ENCODE peak calls at places on chromosomes 3 and 15, in ten cellular contexts. D is amniotic stem cell; Q is fibroblast of pulmonary artery; V is endothelial cell; X is activated naive CD8-positive, alpha-beta T cell treated with anti-CD3 and anti-CD28 coated beads, Interleukin-2, amount 50 U/mL, for 24 hours; I is T-helper 17 cell; N is fibroblast of villous mesenchyme; O is AG09319; C is occipital lobe; T is neural crest cell. P is an unnamed sample.

GRCh38 chr3:21435871-21436270 is 315.1 kb downstream of the ZNF385D start:
- DNase-seq in D (peak), Q (peak), V (no peak), X (no peak), I (no peak), N (peak), O (peak), C (no peak), T (no peak), P (peak)

GRCh38 chr3:151926956-151927355 is 53.5 kb downstream of the SUCNR1 start:
- DNase-seq in D (peak), Q (no peak), V (no peak), X (no peak), I (no peak), N (peak), O (no peak), C (no peak), T (no peak), P (peak)

GRCh38 chr15:62940755-62941361 is 101.7 kb upstream of the TPM1 start:
- DNase-seq in D (peak), Q (peak), V (no peak), X (no peak), I (no peak), N (peak), O (peak), C (peak), T (no peak), P (peak)

GRCh38 chr3:30333143-30333542 is 273.3 kb upstream of the TGFBR2 start:
- DNase-seq in D (no peak), Q (no peak), V (no peak), X (no peak), I (no peak), N (no peak), O (no peak), C (no peak), T (no peak), P (no peak)

GRCh38 chr15:74752486-74753395 is 4.1 kb downstream of the CYP1A2 start:
- DNase-seq in D (peak), Q (peak), V (no peak), X (no peak), I (no peak), N (no peak), O (no peak), C (no peak), T (no peak), P (peak)

GRCh38 chr3:50237133-50237651 is 1.2 kb downstream of the GNAI2 start:
- DNase-seq in D (no peak), Q (peak), V (no peak), X (peak), I (no peak), N (peak), O (no peak), C (no peak), T (no peak), P (peak)

GRCh38 chr3:25884981-25885380 is 95.1 kb downstream of the OXSM start:
- DNase-seq in D (no peak), Q (no peak), V (no peak), X (no peak), I (no peak), N (no peak), O (no peak), C (no peak), T (no peak), P (no peak)

GRCh38 chr3:23807161-23808015 is 1.6 kb downstream of the UBE2E1 start:
- DNase-seq in D (no peak), Q (peak), V (no peak), X (no peak), I (no peak), N (peak), O (peak), C (no peak), T (no peak), P (peak)

GRCh38 chr3:52088445-52089367 is 32.3 kb upstream of the DUSP7 start:
- DNase-seq in D (no peak), Q (peak), V (no peak), X (no peak), I (no peak), N (peak), O (no peak), C (no peak), T (peak), P (no peak)

GRCh38 chr3:108599677-108600409 is 10.3 kb downstream of the DZIP3 start:
- DNase-seq in D (no peak), Q (no peak), V (no peak), X (no peak), I (no peak), N (no peak), O (no peak), C (no peak), T (no peak), P (no peak)

GRCh38 chr15:66163553-66163952 is 90.0 kb downstream of the MEGF11 start:
- DNase-seq in D (no peak), Q (no peak), V (no peak), X (no peak), I (no peak), N (no peak), O (no peak), C (no peak), T (no peak), P (no peak)

GRCh38 chr3:46527239-46527638 is 29.5 kb downstream of the RTP3 start:
- DNase-seq in D (no peak), Q (no peak), V (no peak), X (no peak), I (no peak), N (no peak), O (no peak), C (no peak), T (no peak), P (no peak)

GRCh38 chr15:47663106-47663505 is 54.2 kb upstream of the SEMA6D start:
- DNase-seq in D (no peak), Q (no peak), V (no peak), X (no peak), I (no peak), N (no peak), O (no peak), C (no peak), T (no peak), P (peak)

GRCh38 chr3:142319094-142319493 is 93.7 kb upstream of the GK5 start:
- DNase-seq in D (no peak), Q (peak), V (no peak), X (no peak), I (no peak), N (peak), O (no peak), C (no peak), T (no peak), P (peak)

GRCh38 chr3:122859021-122859805 is 64.3 kb downstream of the SLC49A4 start:
- DNase-seq in D (no peak), Q (no peak), V (no peak), X (no peak), I (no peak), N (no peak), O (no peak), C (no peak), T (no peak), P (no peak)

GRCh38 chr3:9110802-9111201 is 138.6 kb downstream of the SRGAP3 start:
- DNase-seq in D (no peak), Q (peak), V (no peak), X (no peak), I (no peak), N (no peak), O (no peak), C (no peak), T (no peak), P (no peak)

GRCh38 chr15:56074866-56075265 is 81.5 kb upstream of the NEDD4 start:
- DNase-seq in D (no peak), Q (peak), V (no peak), X (no peak), I (no peak), N (no peak), O (no peak), C (no peak), T (no peak), P (no peak)

GRCh38 chr3:42032693-42033349 is 58.3 kb upstream of the TRAK1 start:
- DNase-seq in D (no peak), Q (peak), V (no peak), X (no peak), I (no peak), N (peak), O (peak), C (no peak), T (no peak), P (peak)

GRCh38 chr3:15405448-15406050 is 21.8 kb downstream of the METTL6 start:
- DNase-seq in D (peak), Q (peak), V (peak), X (no peak), I (no peak), N (peak), O (no peak), C (no peak), T (no peak), P (peak)

GRCh38 chr3:116916836-116917235 is 207.3 kb downstream of the TUSC7 start:
- DNase-seq in D (no peak), Q (no peak), V (no peak), X (no peak), I (no peak), N (no peak), O (no peak), C (no peak), T (no peak), P (no peak)

GRCh38 chr15:74429784-74430141 is 4.0 kb downstream of the SEMA7A start:
- DNase-seq in D (no peak), Q (no peak), V (no peak), X (no peak), I (no peak), N (no peak), O (no peak), C (no peak), T (no peak), P (no peak)

P was measured in astrocyte of the hippocampus.